ENCODE peak calls at places on chromosomes 16 and 17, in nine cellular contexts. V is A549, C is ovary, S is heart right ventricle, E is heart left ventricle, T is ascending aorta, F is neural progenitor cell, K is fibroblast of lung, N is OCI-LY7. Y is an unnamed sample.

GRCh38 chr17:40727447-40728231 is 24.1 kb upstream of the KRT24 start:
- DNase-seq in V (no peak), C (no peak), S (no peak), E (no peak), T (no peak), F (no peak), K (peak; percentile 42), N (peak; percentile 47), Y (no peak)

GRCh38 chr17:27322690-27323508 is 29.0 kb downstream of the WSB1 start:
- DNase-seq in V (no peak), C (no peak), S (no peak), E (no peak), T (no peak), F (no peak), K (no peak), N (no peak), Y (peak; percentile 50)

GRCh38 chr17:44947461-44948314 is at the start of gene KIF18B:
- DNase-seq in V (peak; percentile 100), C (peak; percentile 85), S (peak; percentile 87), E (peak; percentile 89), T (peak; percentile 94), F (peak; percentile 96), K (peak; percentile 95), N (peak; percentile 98), Y (peak; percentile 96)

GRCh38 chr17:34822007-34822737 is 139.1 kb downstream of the CCT6B start:
- DNase-seq in V (no peak), C (no peak), S (no peak), E (no peak), T (no peak), F (no peak), K (no peak), N (no peak), Y (no peak)

GRCh38 chr16:57308041-57308440 is 23.6 kb upstream of the PLLP start:
- DNase-seq in V (no peak), C (no peak), S (no peak), E (no peak), T (no peak), F (no peak), K (no peak), N (no peak), Y (no peak)

GRCh38 chr17:55588446-55588845 is 77.2 kb upstream of the SMIM36 start:
- DNase-seq in V (no peak), C (no peak), S (no peak), E (no peak), T (no peak), F (no peak), K (no peak), N (no peak), Y (no peak)

GRCh38 chr17:31654936-31655335 is 204.1 kb downstream of the COPRS start:
- DNase-seq in V (no peak), C (no peak), S (peak; percentile 12), E (no peak), T (no peak), F (no peak), K (peak; percentile 25), N (no peak), Y (no peak)

GRCh38 chr16:25854141-25854540 is 162.4 kb downstream of the HS3ST4 start:
- DNase-seq in V (no peak), C (no peak), S (no peak), E (no peak), T (no peak), F (no peak), K (no peak), N (no peak), Y (no peak)

GRCh38 chr16:85296859-85297698 is 184.8 kb upstream of the CIBAR2 start:
- DNase-seq in V (peak; percentile 79), C (no peak), S (no peak), E (no peak), T (no peak), F (peak; percentile 72), K (no peak), N (peak; percentile 72), Y (no peak)

GRCh38 chr17:19986941-19987714 is 9.5 kb upstream of the AKAP10 start:
- DNase-seq in V (no peak), C (no peak), S (no peak), E (no peak), T (no peak), F (no peak), K (no peak), N (no peak), Y (no peak)

GRCh38 chr16:11201498-11202259 is 54.3 kb downstream of the SOCS1 start:
- DNase-seq in V (peak; percentile 36), C (no peak), S (no peak), E (no peak), T (no peak), F (peak; percentile 45), K (peak; percentile 72), N (no peak), Y (no peak)

GRCh38 chr16:8565498-8565897 is 24.8 kb downstream of the TMEM114 start:
- DNase-seq in V (no peak), C (no peak), S (no peak), E (no peak), T (no peak), F (peak; percentile 22), K (no peak), N (no peak), Y (no peak)

GRCh38 chr17:39150104-39150634 is 1.3 kb downstream of the PLXDC1 start:
- DNase-seq in V (no peak), C (no peak), S (no peak), E (no peak), T (no peak), F (no peak), K (no peak), N (no peak), Y (no peak)

GRCh38 chr17:44417553-44417952 is 28.1 kb upstream of the ITGA2B start:
- DNase-seq in V (no peak), C (no peak), S (no peak), E (no peak), T (no peak), F (no peak), K (peak; percentile 79), N (no peak), Y (no peak)

GRCh38 chr17:81868674-81869220 is 2.4 kb downstream of the ARHGDIA start:
- DNase-seq in V (peak; percentile 58), C (peak; percentile 62), S (no peak), E (no peak), T (peak; percentile 76), F (peak; percentile 35), K (peak; percentile 87), N (peak; percentile 37), Y (no peak)

GRCh38 chr17:8140058-8140412 is 12.2 kb downstream of the PER1 start:
- DNase-seq in V (no peak), C (no peak), S (no peak), E (no peak), T (no peak), F (no peak), K (no peak), N (no peak), Y (no peak)

GRCh38 chr17:66750756-66751543 is 84.0 kb upstream of the CACNG5 start:
- DNase-seq in V (no peak), C (no peak), S (no peak), E (no peak), T (no peak), F (peak; percentile 25), K (no peak), N (no peak), Y (no peak)

GRCh38 chr17:39929657-39930407 is 2.3 kb downstream of the LRRC3C start:
- DNase-seq in V (peak; percentile 36), C (no peak), S (no peak), E (no peak), T (no peak), F (no peak), K (peak; percentile 60), N (no peak), Y (no peak)

GRCh38 chr16:69662901-69663300 is 63.5 kb downstream of the NQO1 start:
- DNase-seq in V (no peak), C (no peak), S (no peak), E (no peak), T (no peak), F (no peak), K (no peak), N (no peak), Y (no peak)

GRCh38 chr17:46266656-46267544 is 28.0 kb upstream of the LRRC37A start:
- DNase-seq in V (peak; percentile 98), C (peak; percentile 83), S (peak; percentile 90), E (peak; percentile 94), T (peak; percentile 91), F (peak; percentile 97), K (peak; percentile 87), N (peak; percentile 86), Y (peak; percentile 93)

DNA sequence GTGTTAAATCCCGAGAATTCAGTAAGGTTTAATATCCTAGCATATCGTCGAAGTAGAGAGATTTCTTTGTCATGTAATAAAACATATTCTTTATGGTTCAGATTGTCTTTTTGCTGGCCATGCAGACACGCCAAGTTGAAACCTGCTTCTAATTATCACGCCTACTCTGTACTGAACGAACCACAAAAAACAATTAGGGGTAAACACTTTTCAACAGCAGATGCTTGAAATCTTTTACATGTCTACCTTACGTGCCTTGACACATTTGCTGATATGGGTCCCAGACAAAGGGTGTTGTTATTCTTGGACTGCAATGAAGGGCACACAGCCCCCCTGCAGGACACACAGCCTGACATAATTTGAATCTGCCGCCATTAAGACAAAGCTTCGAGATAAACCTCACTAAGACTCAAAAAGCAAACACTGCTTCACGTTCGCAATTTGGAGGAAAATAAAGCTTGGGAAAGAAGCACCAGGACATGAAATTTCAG is 13.3 kb downstream of the WIPI1 start:
- DNase-seq in V (no peak), C (no peak), S (no peak), E (no peak), T (no peak), F (no peak), K (no peak), N (no peak), Y (no peak)
- H3K4me1 ChIP-seq in V (no peaks in the 10 kb centered on the region), C (no peaks in the 10 kb centered on the region), S (peaks cover 48% of the 10 kb centered on the region), E (peaks cover 56% of the 10 kb centered on the region), T (no peaks in the 10 kb centered on the region), F (no peaks in the 10 kb centered on the region), K (no peaks in the 10 kb centered on the region), N (peaks cover 35% of the 10 kb centered on the region), Y (peaks cover 41% of the 10 kb centered on the region)

GRCh38 chr17:57480438-57481196 is 224.3 kb downstream of the MSI2 start:
- DNase-seq in V (no peak), C (no peak), S (no peak), E (no peak), T (no peak), F (no peak), K (peak; percentile 22), N (no peak), Y (no peak)
- H3K4me1 ChIP-seq in V (peaks cover 26% of the 10 kb centered on the region), C (peaks cover 26% of the 10 kb centered on the region), S (peaks cover 49% of the 10 kb centered on the region), E (peaks cover 64% of the 10 kb centered on the region), T (peaks cover 32% of the 10 kb centered on the region), F (peaks cover 45% of the 10 kb centered on the region), K (no peaks in the 10 kb centered on the region), N (peaks cover 11% of the 10 kb centered on the region), Y (peaks cover 61% of the 10 kb centered on the region)

DNA sequence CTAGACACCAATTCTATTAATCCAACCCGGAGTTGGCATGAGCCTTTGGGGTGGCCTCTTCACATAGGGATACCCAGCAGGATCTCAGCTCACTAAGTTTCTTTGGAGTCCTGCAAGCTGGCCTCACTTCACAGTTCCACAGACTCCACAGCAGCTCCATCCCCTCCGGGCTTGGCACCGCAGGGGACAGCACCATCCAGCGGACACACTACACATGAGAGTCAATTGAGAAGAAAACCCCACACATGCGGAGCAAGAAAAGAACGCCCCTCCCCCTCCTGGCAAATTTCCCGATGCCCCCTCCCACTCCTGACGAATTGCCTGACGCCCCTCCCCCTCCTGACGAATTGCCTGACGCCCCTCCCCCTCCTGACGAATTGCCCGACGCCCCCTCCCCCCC is 31.1 kb downstream of the KLHDC4 start:
- DNase-seq in V (no peak), C (no peak), S (no peak), E (no peak), T (no peak), F (no peak), K (no peak), N (no peak), Y (no peak)
- H3K4me1 ChIP-seq in V (no peaks in the 10 kb centered on the region), C (no peaks in the 10 kb centered on the region), S (no peaks in the 10 kb centered on the region), E (no peaks in the 10 kb centered on the region), T (no peaks in the 10 kb centered on the region), F (no peaks in the 10 kb centered on the region), K (no peaks in the 10 kb centered on the region), N (peaks cover 41% of the 10 kb centered on the region), Y (no peaks in the 10 kb centered on the region)

GRCh38 chr17:30372755-30373154 is 6.0 kb upstream of the CPD start:
- DNase-seq in V (peak; percentile 65), C (no peak), S (no peak), E (no peak), T (no peak), F (no peak), K (no peak), N (peak; percentile 20), Y (no peak)
- H3K4me1 ChIP-seq in V (peaks cover 57% of the 10 kb centered on the region), C (peaks cover 1% of the 10 kb centered on the region), S (peaks cover 7% of the 10 kb centered on the region), E (peaks cover 10% of the 10 kb centered on the region), T (no peaks in the 10 kb centered on the region), F (peaks cover 24% of the 10 kb centered on the region), K (peaks cover 17% of the 10 kb centered on the region), N (no peaks in the 10 kb centered on the region), Y (peaks cover 41% of the 10 kb centered on the region)

Y was measured in esophagus muscularis mucosa.